ENCODE peak calls at places on chromosomes 2 and 18, in ten cellular contexts. One of them, this sample, is unnamed.

GRCh38 chr2:120205901-120206581 is 17.2 kb downstream of the TMEM185B start:
- DNase-seq in hepatocyte: peak; percentile 69
- DNase-seq in astrocyte of the hippocampus: no peak
- DNase-seq in activated T-helper 1 cell treated with anti-CD3 and anti-CD28 coated beads, Interleukin-12 subunit alpha, Interleukin-12 subunit beta, Interleukin-2, Interleukin-4 antibody, amounts not matched to agents 30 ng/mL and 10 ng/mL and 1 ng/mL, durations not matched to agents 14 hours and 24 hours and 36 hours: no peak
- DNase-seq in AML-193: no peak
- DNase-seq in stimulated activated CD8-positive, alpha-beta memory T cell treated with anti-CD3 and anti-CD28 coated beads, Interleukin-2, amount 100 ng/mL, for 48 hours: peak; percentile 56
- DNase-seq in uterus: no peak
- DNase-seq in T-helper 1 cell: no peak
- DNase-seq in NAMALWA: peak; percentile 54
- DNase-seq in GOT3: no peak
- DNase-seq in this sample: peak; percentile 66

GRCh38 chr18:22858121-22858520 is 75.0 kb upstream of the RBBP8 start:
- DNase-seq in hepatocyte: no peak
- DNase-seq in astrocyte of the hippocampus: no peak
- DNase-seq in activated T-helper 1 cell treated with anti-CD3 and anti-CD28 coated beads, Interleukin-12 subunit alpha, Interleukin-12 subunit beta, Interleukin-2, Interleukin-4 antibody, amounts not matched to agents 30 ng/mL and 10 ng/mL and 1 ng/mL, durations not matched to agents 14 hours and 24 hours and 36 hours: no peak
- DNase-seq in AML-193: no peak
- DNase-seq in stimulated activated CD8-positive, alpha-beta memory T cell treated with anti-CD3 and anti-CD28 coated beads, Interleukin-2, amount 100 ng/mL, for 48 hours: no peak
- DNase-seq in uterus: no peak
- DNase-seq in T-helper 1 cell: no peak
- DNase-seq in NAMALWA: no peak
- DNase-seq in GOT3: no peak
- DNase-seq in this sample: no peak

GRCh38 chr2:144466637-144467036 is 53.3 kb downstream of the ZEB2 start:
- DNase-seq in hepatocyte: no peak
- DNase-seq in astrocyte of the hippocampus: peak; percentile 59
- DNase-seq in activated T-helper 1 cell treated with anti-CD3 and anti-CD28 coated beads, Interleukin-12 subunit alpha, Interleukin-12 subunit beta, Interleukin-2, Interleukin-4 antibody, amounts not matched to agents 30 ng/mL and 10 ng/mL and 1 ng/mL, durations not matched to agents 14 hours and 24 hours and 36 hours: no peak
- DNase-seq in AML-193: no peak
- DNase-seq in stimulated activated CD8-positive, alpha-beta memory T cell treated with anti-CD3 and anti-CD28 coated beads, Interleukin-2, amount 100 ng/mL, for 48 hours: no peak
- DNase-seq in uterus: no peak
- DNase-seq in T-helper 1 cell: no peak
- DNase-seq in NAMALWA: no peak
- DNase-seq in GOT3: no peak
- DNase-seq in this sample: no peak

GRCh38 chr2:8633735-8634313 is 48.0 kb upstream of the ID2 start:
- DNase-seq in hepatocyte: peak; percentile 78
- DNase-seq in astrocyte of the hippocampus: peak; percentile 92
- DNase-seq in activated T-helper 1 cell treated with anti-CD3 and anti-CD28 coated beads, Interleukin-12 subunit alpha, Interleukin-12 subunit beta, Interleukin-2, Interleukin-4 antibody, amounts not matched to agents 30 ng/mL and 10 ng/mL and 1 ng/mL, durations not matched to agents 14 hours and 24 hours and 36 hours: no peak
- DNase-seq in AML-193: no peak
- DNase-seq in stimulated activated CD8-positive, alpha-beta memory T cell treated with anti-CD3 and anti-CD28 coated beads, Interleukin-2, amount 100 ng/mL, for 48 hours: no peak
- DNase-seq in uterus: no peak
- DNase-seq in T-helper 1 cell: no peak
- DNase-seq in NAMALWA: no peak
- DNase-seq in GOT3: no peak
- DNase-seq in this sample: no peak

GRCh38 chr2:76197842-76198448 is 487.2 kb upstream of the GCFC2 start:
- DNase-seq in hepatocyte: peak; percentile 86
- DNase-seq in astrocyte of the hippocampus: peak; percentile 68
- DNase-seq in activated T-helper 1 cell treated with anti-CD3 and anti-CD28 coated beads, Interleukin-12 subunit alpha, Interleukin-12 subunit beta, Interleukin-2, Interleukin-4 antibody, amounts not matched to agents 30 ng/mL and 10 ng/mL and 1 ng/mL, durations not matched to agents 14 hours and 24 hours and 36 hours: no peak
- DNase-seq in AML-193: peak; percentile 22
- DNase-seq in stimulated activated CD8-positive, alpha-beta memory T cell treated with anti-CD3 and anti-CD28 coated beads, Interleukin-2, amount 100 ng/mL, for 48 hours: peak; percentile 22
- DNase-seq in uterus: peak; percentile 15
- DNase-seq in T-helper 1 cell: no peak
- DNase-seq in NAMALWA: peak; percentile 85
- DNase-seq in GOT3: no peak
- DNase-seq in this sample: peak; percentile 32

GRCh38 chr2:177178797-177179196 is 33.8 kb upstream of the HNRNPA3 start:
- DNase-seq in hepatocyte: no peak
- DNase-seq in astrocyte of the hippocampus: no peak
- DNase-seq in activated T-helper 1 cell treated with anti-CD3 and anti-CD28 coated beads, Interleukin-12 subunit alpha, Interleukin-12 subunit beta, Interleukin-2, Interleukin-4 antibody, amounts not matched to agents 30 ng/mL and 10 ng/mL and 1 ng/mL, durations not matched to agents 14 hours and 24 hours and 36 hours: no peak
- DNase-seq in AML-193: no peak
- DNase-seq in stimulated activated CD8-positive, alpha-beta memory T cell treated with anti-CD3 and anti-CD28 coated beads, Interleukin-2, amount 100 ng/mL, for 48 hours: no peak
- DNase-seq in uterus: no peak
- DNase-seq in T-helper 1 cell: no peak
- DNase-seq in NAMALWA: no peak
- DNase-seq in GOT3: no peak
- DNase-seq in this sample: no peak

GRCh38 chr2:96954490-96954846 is 31.9 kb downstream of the FAM178B start:
- DNase-seq in hepatocyte: no peak
- DNase-seq in astrocyte of the hippocampus: peak; percentile 11
- DNase-seq in activated T-helper 1 cell treated with anti-CD3 and anti-CD28 coated beads, Interleukin-12 subunit alpha, Interleukin-12 subunit beta, Interleukin-2, Interleukin-4 antibody, amounts not matched to agents 30 ng/mL and 10 ng/mL and 1 ng/mL, durations not matched to agents 14 hours and 24 hours and 36 hours: no peak
- DNase-seq in AML-193: no peak
- DNase-seq in stimulated activated CD8-positive, alpha-beta memory T cell treated with anti-CD3 and anti-CD28 coated beads, Interleukin-2, amount 100 ng/mL, for 48 hours: no peak
- DNase-seq in uterus: no peak
- DNase-seq in T-helper 1 cell: no peak
- DNase-seq in NAMALWA: no peak
- DNase-seq in GOT3: no peak
- DNase-seq in this sample: no peak

GRCh38 chr2:39429738-39430137 is 7.3 kb downstream of the MAP4K3 start:
- DNase-seq in hepatocyte: no peak
- DNase-seq in astrocyte of the hippocampus: no peak
- DNase-seq in activated T-helper 1 cell treated with anti-CD3 and anti-CD28 coated beads, Interleukin-12 subunit alpha, Interleukin-12 subunit beta, Interleukin-2, Interleukin-4 antibody, amounts not matched to agents 30 ng/mL and 10 ng/mL and 1 ng/mL, durations not matched to agents 14 hours and 24 hours and 36 hours: no peak
- DNase-seq in AML-193: no peak
- DNase-seq in stimulated activated CD8-positive, alpha-beta memory T cell treated with anti-CD3 and anti-CD28 coated beads, Interleukin-2, amount 100 ng/mL, for 48 hours: no peak
- DNase-seq in uterus: no peak
- DNase-seq in T-helper 1 cell: no peak
- DNase-seq in NAMALWA: no peak
- DNase-seq in GOT3: no peak
- DNase-seq in this sample: no peak